ENCODE peak calls at places on chromosomes 7 and 10, in nine cellular contexts. One of them, this sample, is unnamed. For H3K36me3, H3K27me3 and H3K4me1, the result is how much of the 10 kb centered on the place peaks cover.

GRCh38 chr7:33157311-33157710 is 27.9 kb downstream of the BBS9 start:
- DNase-seq in prostate gland: no peak
- DNase-seq in aorta: no peak
- DNase-seq in HCT116: no peak
- DNase-seq in CD8-positive, alpha-beta T cell: no peak
- DNase-seq in HAP-1: peak
- DNase-seq in NT2/D1: no peak
- DNase-seq in A673: peak
- DNase-seq in PC-3: no peak
- DNase-seq in this sample: no peak

GRCh38 chr10:2212196-2212719 is 474.9 kb upstream of the ADARB2 start:
- DNase-seq in prostate gland: no peak
- DNase-seq in aorta: no peak
- DNase-seq in HCT116: no peak
- DNase-seq in CD8-positive, alpha-beta T cell: no peak
- DNase-seq in HAP-1: no peak
- DNase-seq in NT2/D1: no peak
- DNase-seq in A673: no peak
- DNase-seq in PC-3: no peak
- DNase-seq in this sample: no peak

GRCh38 chr10:43206391-43207235 is 60.3 kb downstream of the RASGEF1A start:
- DNase-seq in prostate gland: no peak
- DNase-seq in aorta: peak
- DNase-seq in HCT116: no peak
- DNase-seq in CD8-positive, alpha-beta T cell: no peak
- DNase-seq in HAP-1: no peak
- DNase-seq in NT2/D1: no peak
- DNase-seq in A673: no peak
- DNase-seq in PC-3: no peak
- DNase-seq in this sample: peak

GRCh38 chr10:44193567-44194220 is 191.2 kb downstream of the CXCL12 start:
- DNase-seq in prostate gland: no peak
- DNase-seq in aorta: no peak
- DNase-seq in HCT116: no peak
- DNase-seq in CD8-positive, alpha-beta T cell: no peak
- DNase-seq in HAP-1: no peak
- DNase-seq in NT2/D1: no peak
- DNase-seq in A673: no peak
- DNase-seq in PC-3: no peak
- DNase-seq in this sample: no peak

GRCh38 chr7:158557441-158557755 is 30.2 kb downstream of the PTPRN2 start:
- DNase-seq in prostate gland: no peak
- DNase-seq in aorta: no peak
- DNase-seq in HCT116: no peak
- DNase-seq in CD8-positive, alpha-beta T cell: no peak
- DNase-seq in HAP-1: no peak
- DNase-seq in NT2/D1: no peak
- DNase-seq in A673: no peak
- DNase-seq in PC-3: no peak
- DNase-seq in this sample: no peak

GRCh38 chr10:19929466-19930140 is 113.4 kb downstream of the PLXDC2 start:
- DNase-seq in prostate gland: no peak
- DNase-seq in aorta: no peak
- DNase-seq in HCT116: no peak
- DNase-seq in CD8-positive, alpha-beta T cell: no peak
- DNase-seq in HAP-1: no peak
- DNase-seq in NT2/D1: no peak
- DNase-seq in A673: no peak
- DNase-seq in PC-3: no peak
- DNase-seq in this sample: no peak

GRCh38 chr10:91758303-91759146 is 39.7 kb upstream of the TNKS2 start:
- DNase-seq in prostate gland: no peak
- DNase-seq in aorta: no peak
- DNase-seq in HCT116: peak
- DNase-seq in CD8-positive, alpha-beta T cell: no peak
- DNase-seq in HAP-1: peak
- DNase-seq in NT2/D1: no peak
- DNase-seq in A673: peak
- DNase-seq in PC-3: peak
- DNase-seq in this sample: no peak

GRCh38 chr10:91864099-91864498 is 45.2 kb downstream of the FGFBP3 start:
- DNase-seq in prostate gland: peak
- DNase-seq in aorta: no peak
- DNase-seq in HCT116: no peak
- DNase-seq in CD8-positive, alpha-beta T cell: no peak
- DNase-seq in HAP-1: no peak
- DNase-seq in NT2/D1: no peak
- DNase-seq in A673: no peak
- DNase-seq in PC-3: peak
- DNase-seq in this sample: no peak

GRCh38 chr10:121681982-121682687 is 83.9 kb upstream of the FGFR2 start:
- DNase-seq in prostate gland: no peak
- DNase-seq in aorta: no peak
- DNase-seq in HCT116: no peak
- DNase-seq in CD8-positive, alpha-beta T cell: no peak
- DNase-seq in HAP-1: no peak
- DNase-seq in NT2/D1: no peak
- DNase-seq in A673: no peak
- DNase-seq in PC-3: no peak
- DNase-seq in this sample: no peak

GRCh38 chr7:55515569-55516279 is 56.6 kb downstream of the VOPP1 start:
- DNase-seq in prostate gland: no peak
- DNase-seq in aorta: no peak
- DNase-seq in HCT116: no peak
- DNase-seq in CD8-positive, alpha-beta T cell: no peak
- DNase-seq in HAP-1: no peak
- DNase-seq in NT2/D1: no peak
- DNase-seq in A673: no peak
- DNase-seq in PC-3: no peak
- DNase-seq in this sample: no peak

GRCh38 chr10:48406204-48406603 is 99.7 kb downstream of the MAPK8 start:
- DNase-seq in prostate gland: no peak
- DNase-seq in aorta: no peak
- DNase-seq in HCT116: peak
- DNase-seq in CD8-positive, alpha-beta T cell: no peak
- DNase-seq in HAP-1: no peak
- DNase-seq in NT2/D1: no peak
- DNase-seq in A673: peak
- DNase-seq in PC-3: peak
- DNase-seq in this sample: no peak

GRCh38 chr10:73969224-73969811 is 28.6 kb upstream of the VCL start:
- DNase-seq in prostate gland: no peak
- DNase-seq in aorta: no peak
- DNase-seq in HCT116: no peak
- DNase-seq in CD8-positive, alpha-beta T cell: no peak
- DNase-seq in HAP-1: no peak
- DNase-seq in NT2/D1: no peak
- DNase-seq in A673: peak
- DNase-seq in PC-3: no peak
- DNase-seq in this sample: no peak

GRCh38 chr10:69901623-69902505 is 100.2 kb downstream of the COL13A1 start:
- DNase-seq in prostate gland: peak
- DNase-seq in aorta: no peak
- DNase-seq in HCT116: peak
- DNase-seq in CD8-positive, alpha-beta T cell: no peak
- DNase-seq in HAP-1: peak
- DNase-seq in NT2/D1: peak
- DNase-seq in A673: peak
- DNase-seq in PC-3: peak
- DNase-seq in this sample: no peak

GRCh38 chr10:72258617-72259016 is 15.1 kb upstream of the DDIT4 start:
- DNase-seq in prostate gland: no peak
- DNase-seq in aorta: no peak
- DNase-seq in HCT116: no peak
- DNase-seq in CD8-positive, alpha-beta T cell: no peak
- DNase-seq in HAP-1: no peak
- DNase-seq in NT2/D1: no peak
- DNase-seq in A673: no peak
- DNase-seq in PC-3: no peak
- DNase-seq in this sample: no peak

GRCh38 chr10:79186742-79187544 is 118.2 kb downstream of the ZMIZ1 start:
- DNase-seq in prostate gland: no peak
- DNase-seq in aorta: no peak
- DNase-seq in HCT116: no peak
- DNase-seq in CD8-positive, alpha-beta T cell: no peak
- DNase-seq in HAP-1: no peak
- DNase-seq in NT2/D1: no peak
- DNase-seq in A673: no peak
- DNase-seq in PC-3: no peak
- DNase-seq in this sample: no peak

GRCh38 chr7:18320971-18321567 is 174.5 kb upstream of the HDAC9 start:
- DNase-seq in prostate gland: no peak
- DNase-seq in aorta: no peak
- DNase-seq in HCT116: peak
- DNase-seq in CD8-positive, alpha-beta T cell: no peak
- DNase-seq in HAP-1: peak
- DNase-seq in NT2/D1: peak
- DNase-seq in A673: peak
- DNase-seq in PC-3: peak
- DNase-seq in this sample: no peak

DNA sequence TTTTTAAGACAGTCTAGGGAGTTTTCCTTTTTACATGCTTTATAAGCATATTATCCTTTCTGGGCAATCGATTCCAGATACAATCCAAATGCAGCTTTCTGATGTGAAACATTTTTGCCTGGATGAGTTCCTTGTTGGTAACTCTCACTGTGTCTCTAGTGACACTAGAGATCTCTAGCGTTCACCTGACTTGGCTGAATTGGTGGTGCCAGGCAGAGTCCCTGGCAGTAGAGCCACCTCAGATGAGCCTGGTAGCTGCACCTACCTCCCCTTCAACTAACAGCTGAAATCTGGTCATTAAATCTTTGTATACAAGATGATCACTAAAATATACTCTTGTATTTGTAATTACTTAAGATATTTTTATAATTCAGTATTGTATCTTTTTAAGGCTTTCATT is 137.5 kb upstream of the SAMD8 start:
- DNase-seq in prostate gland: no peak
- DNase-seq in aorta: no peak
- DNase-seq in HCT116: no peak
- DNase-seq in CD8-positive, alpha-beta T cell: no peak
- DNase-seq in HAP-1: no peak
- DNase-seq in NT2/D1: no peak
- DNase-seq in A673: no peak
- DNase-seq in PC-3: no peak
- DNase-seq in this sample: no peak
- H3K36me3 ChIP-seq in prostate gland: under half
- H3K36me3 ChIP-seq in aorta: under half
- H3K36me3 ChIP-seq in HCT116: under half
- H3K36me3 ChIP-seq in CD8-positive, alpha-beta T cell: under half
- H3K36me3 ChIP-seq in HAP-1: under half
- H3K36me3 ChIP-seq in NT2/D1: under half
- H3K36me3 ChIP-seq in A673: under half
- H3K36me3 ChIP-seq in PC-3: under half
- H3K36me3 ChIP-seq in this sample: under half

GRCh38 chr10:129967579-129968019 is 3.5 kb upstream of the EBF3 start:
- DNase-seq in prostate gland: no peak
- DNase-seq in aorta: no peak
- DNase-seq in HCT116: no peak
- DNase-seq in CD8-positive, alpha-beta T cell: no peak
- DNase-seq in HAP-1: no peak
- DNase-seq in NT2/D1: no peak
- DNase-seq in A673: no peak
- DNase-seq in PC-3: no peak
- DNase-seq in this sample: no peak
- H3K27me3 ChIP-seq in prostate gland: half or more
- H3K27me3 ChIP-seq in aorta: under half
- H3K27me3 ChIP-seq in HCT116: under half
- H3K27me3 ChIP-seq in CD8-positive, alpha-beta T cell: half or more
- H3K27me3 ChIP-seq in HAP-1: under half
- H3K27me3 ChIP-seq in NT2/D1: half or more
- H3K27me3 ChIP-seq in A673: under half
- H3K27me3 ChIP-seq in PC-3: half or more
- H3K27me3 ChIP-seq in this sample: half or more

GRCh38 chr7:31020652-31021051 is 31.5 kb upstream of the ADCYAP1R1 start:
- DNase-seq in prostate gland: no peak
- DNase-seq in aorta: peak
- DNase-seq in HCT116: no peak
- DNase-seq in CD8-positive, alpha-beta T cell: no peak
- DNase-seq in HAP-1: no peak
- DNase-seq in NT2/D1: peak
- DNase-seq in A673: no peak
- DNase-seq in PC-3: no peak
- DNase-seq in this sample: no peak

GRCh38 chr7:31019509-31019908 is 32.6 kb upstream of the ADCYAP1R1 start:
- DNase-seq in prostate gland: no peak
- DNase-seq in aorta: peak
- DNase-seq in HCT116: no peak
- DNase-seq in CD8-positive, alpha-beta T cell: no peak
- DNase-seq in HAP-1: no peak
- DNase-seq in NT2/D1: no peak
- DNase-seq in A673: no peak
- DNase-seq in PC-3: no peak
- DNase-seq in this sample: no peak

GRCh38 chr7:31023877-31024276 is 28.2 kb upstream of the ADCYAP1R1 start:
- DNase-seq in prostate gland: no peak
- DNase-seq in aorta: no peak
- DNase-seq in HCT116: no peak
- DNase-seq in CD8-positive, alpha-beta T cell: no peak
- DNase-seq in HAP-1: no peak
- DNase-seq in NT2/D1: no peak
- DNase-seq in A673: no peak
- DNase-seq in PC-3: no peak
- DNase-seq in this sample: no peak

GRCh38 chr7:31022726-31023125 is 29.4 kb upstream of the ADCYAP1R1 start:
- DNase-seq in prostate gland: no peak
- DNase-seq in aorta: peak
- DNase-seq in HCT116: no peak
- DNase-seq in CD8-positive, alpha-beta T cell: no peak
- DNase-seq in HAP-1: no peak
- DNase-seq in NT2/D1: no peak
- DNase-seq in A673: no peak
- DNase-seq in PC-3: no peak
- DNase-seq in this sample: no peak

DNA sequence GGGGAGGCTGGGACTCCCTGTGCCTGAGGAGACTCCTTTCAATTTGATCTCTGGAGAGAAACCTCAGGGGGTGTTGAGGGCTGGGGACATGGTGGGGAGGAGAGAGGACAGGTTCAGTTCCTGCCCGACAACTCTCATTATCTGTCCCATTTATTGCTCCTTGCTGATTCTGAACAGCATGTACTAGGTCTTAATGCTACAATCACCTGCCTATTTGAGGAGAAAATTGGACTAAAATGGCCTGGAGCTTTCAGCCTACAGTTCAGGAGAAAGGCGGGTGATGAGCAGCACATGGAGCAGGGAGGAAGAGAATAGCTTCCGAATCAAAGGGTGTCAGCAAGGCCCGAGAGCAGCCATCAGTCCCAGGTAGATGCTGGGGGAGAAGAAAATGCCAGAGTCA is 30.0 kb upstream of the ADCYAP1R1 start:
- DNase-seq in prostate gland: no peak
- DNase-seq in aorta: peak
- DNase-seq in HCT116: no peak
- DNase-seq in CD8-positive, alpha-beta T cell: no peak
- DNase-seq in HAP-1: no peak
- DNase-seq in NT2/D1: no peak
- DNase-seq in A673: no peak
- DNase-seq in PC-3: no peak
- DNase-seq in this sample: no peak
- H3K4me1 ChIP-seq in prostate gland: under half
- H3K4me1 ChIP-seq in aorta: under half
- H3K4me1 ChIP-seq in HCT116: under half
- H3K4me1 ChIP-seq in CD8-positive, alpha-beta T cell: under half
- H3K4me1 ChIP-seq in HAP-1: under half
- H3K4me1 ChIP-seq in NT2/D1: under half
- H3K4me1 ChIP-seq in A673: under half
- H3K4me1 ChIP-seq in PC-3: under half
- H3K4me1 ChIP-seq in this sample: under half

GRCh38 chr7:25250386-25250785 is 22.1 kb upstream of the NPVF start:
- DNase-seq in prostate gland: no peak
- DNase-seq in aorta: no peak
- DNase-seq in HCT116: no peak
- DNase-seq in CD8-positive, alpha-beta T cell: no peak
- DNase-seq in HAP-1: no peak
- DNase-seq in NT2/D1: no peak
- DNase-seq in A673: no peak
- DNase-seq in PC-3: no peak
- DNase-seq in this sample: no peak
- H3K36me3 ChIP-seq in prostate gland: under half
- H3K36me3 ChIP-seq in aorta: under half
- H3K36me3 ChIP-seq in HCT116: under half
- H3K36me3 ChIP-seq in CD8-positive, alpha-beta T cell: under half
- H3K36me3 ChIP-seq in HAP-1: under half
- H3K36me3 ChIP-seq in NT2/D1: under half
- H3K36me3 ChIP-seq in A673: under half
- H3K36me3 ChIP-seq in PC-3: under half
- H3K36me3 ChIP-seq in this sample: under half